ENCODE peak calls at places on chromosomes 16 and 17, in eight cellular contexts. K is colonic mucosa; A is OCI-LY7; H is stimulated activated naive CD4-positive, alpha-beta T cell treated with Interleukin-2 at 50 U/mL for 16 hours; O is NCI-H510A treated with DMSO at 0.1 percent for 48 hours; I is heart right ventricle; E is hepatocyte; F is anterior cingulate cortex. D is an unnamed sample.

GRCh38 chr17:9020824-9021157 is 519 bp upstream of the NTN1 start:
- DNase-seq in K (no peak), A (no peak), H (no peak), O (no peak), I (no peak), E (no peak), F (no peak), D (no peak)

GRCh38 chr16:27446721-27447120 is 44.7 kb downstream of the IL21R start:
- DNase-seq in K (no peak), A (no peak), H (peak; percentile 56), O (no peak), I (no peak), E (no peak), F (no peak), D (peak; percentile 47)

GRCh38 chr16:86567701-86568571 is 1.3 kb downstream of the FOXC2 start:
- DNase-seq in K (no peak), A (no peak), H (no peak), O (no peak), I (peak; percentile 51), E (peak; percentile 26), F (no peak), D (no peak)

GRCh38 chr16:83137326-83137770 is 510.6 kb downstream of the CDH13 start:
- DNase-seq in K (peak; percentile 27), A (peak; percentile 93), H (no peak), O (no peak), I (no peak), E (peak; percentile 36), F (no peak), D (peak; percentile 18)

GRCh38 chr17:40432864-40433528 is 10.3 kb upstream of the IGFBP4 start:
- DNase-seq in K (no peak), A (no peak), H (no peak), O (no peak), I (no peak), E (peak; percentile 60), F (no peak), D (peak; percentile 43)

GRCh38 chr16:756428-756827 is 4.1 kb upstream of the MSLN start:
- DNase-seq in K (no peak), A (no peak), H (no peak), O (no peak), I (no peak), E (no peak), F (no peak), D (no peak)

GRCh38 chr16:48308535-48308934 is 61.2 kb upstream of the ABCC11 start:
- DNase-seq in K (no peak), A (no peak), H (no peak), O (no peak), I (no peak), E (no peak), F (no peak), D (no peak)

GRCh38 chr17:83177611-83178532 is 98.5 kb downstream of the METRNL start:
- DNase-seq in K (peak; percentile 12), A (no peak), H (no peak), O (no peak), I (no peak), E (no peak), F (no peak), D (no peak)

GRCh38 chr16:25023541-25023940 is 8.4 kb upstream of the ARHGAP17 start:
- DNase-seq in K (no peak), A (no peak), H (no peak), O (no peak), I (no peak), E (no peak), F (no peak), D (no peak)

GRCh38 chr17:70011750-70012149 is 63.3 kb upstream of the KCNJ16 start:
- DNase-seq in K (no peak), A (no peak), H (no peak), O (no peak), I (no peak), E (no peak), F (no peak), D (no peak)

GRCh38 chr16:81445143-81445922 is 725 bp downstream of the CMIP start:
- DNase-seq in K (no peak), A (peak; percentile 67), H (peak; percentile 38), O (no peak), I (peak; percentile 44), E (peak; percentile 74), F (no peak), D (peak; percentile 50)

GRCh38 chr17:79949646-79950292 is 85.9 kb downstream of the TBC1D16 start:
- DNase-seq in K (no peak), A (no peak), H (no peak), O (no peak), I (no peak), E (peak; percentile 19), F (no peak), D (no peak)

GRCh38 chr16:30941600-30942420 is 7.1 kb upstream of the ORAI3 start:
- DNase-seq in K (peak; percentile 84), A (peak; percentile 74), H (peak; percentile 58), O (peak; percentile 74), I (peak; percentile 71), E (peak; percentile 89), F (no peak), D (peak; percentile 87)

GRCh38 chr17:83062011-83062817 is 17.2 kb upstream of the METRNL start:
- DNase-seq in K (no peak), A (no peak), H (no peak), O (no peak), I (no peak), E (no peak), F (no peak), D (no peak)

GRCh38 chr17:80992948-80993624 is 1.4 kb downstream of the CHMP6 start:
- DNase-seq in K (no peak), A (no peak), H (no peak), O (no peak), I (no peak), E (peak; percentile 4), F (no peak), D (no peak)

GRCh38 chr16:48547530-48547929 is 62.5 kb downstream of the N4BP1 start:
- DNase-seq in K (no peak), A (no peak), H (no peak), O (no peak), I (no peak), E (no peak), F (no peak), D (no peak)

GRCh38 chr16:75443301-75443700 is 10.0 kb upstream of the CFDP1 start:
- DNase-seq in K (no peak), A (no peak), H (no peak), O (no peak), I (no peak), E (no peak), F (no peak), D (no peak)

GRCh38 chr17:77109159-77110005 is 31.4 kb upstream of the SEC14L1 start:
- DNase-seq in K (no peak), A (peak; percentile 41), H (no peak), O (no peak), I (no peak), E (no peak), F (no peak), D (no peak)

GRCh38 chr17:83052241-83052564 is 27.2 kb upstream of the METRNL start:
- DNase-seq in K (no peak), A (no peak), H (no peak), O (no peak), I (no peak), E (no peak), F (no peak), D (no peak)

GRCh38 chr17:30278032-30278431 is 13.7 kb downstream of the BLMH start:
- DNase-seq in K (no peak), A (peak; percentile 43), H (no peak), O (peak; percentile 32), I (no peak), E (peak; percentile 46), F (no peak), D (no peak)

GRCh38 chr16:89449726-89450335 is 40.5 kb downstream of the ANKRD11 start:
- DNase-seq in K (no peak), A (peak; percentile 20), H (no peak), O (no peak), I (no peak), E (no peak), F (no peak), D (no peak)

GRCh38 chr16:4008116-4008515 is 108.1 kb downstream of the ADCY9 start:
- DNase-seq in K (no peak), A (no peak), H (no peak), O (no peak), I (no peak), E (no peak), F (no peak), D (no peak)

GRCh38 chr17:48505788-48506187 is 25.0 kb downstream of the HOXB1 start:
- DNase-seq in K (no peak), A (peak; percentile 37), H (peak; percentile 36), O (peak; percentile 87), I (no peak), E (peak; percentile 65), F (no peak), D (no peak)

GRCh38 chr17:1049446-1050225 is 52.7 kb downstream of the TIMM22 start:
- DNase-seq in K (no peak), A (no peak), H (no peak), O (no peak), I (peak; percentile 10), E (no peak), F (no peak), D (no peak)

GRCh38 chr16:84040823-84041391 is 1.7 kb downstream of the SLC38A8 start:
- DNase-seq in K (no peak), A (no peak), H (no peak), O (no peak), I (no peak), E (no peak), F (no peak), D (no peak)

GRCh38 chr16:11297492-11298142 is 16.5 kb upstream of the PRM1 start:
- DNase-seq in K (peak; percentile 66), A (peak; percentile 96), H (peak; percentile 57), O (peak; percentile 47), I (peak; percentile 76), E (peak; percentile 74), F (peak; percentile 58), D (peak; percentile 84)

GRCh38 chr16:70253291-70254094 is 1.8 kb upstream of the EXOSC6 start:
- DNase-seq in K (peak; percentile 46), A (peak; percentile 50), H (peak; percentile 13), O (peak; percentile 6), I (no peak), E (peak; percentile 56), F (no peak), D (peak; percentile 26)

GRCh38 chr17:68580236-68580903 is 20.8 kb downstream of the FAM20A start:
- DNase-seq in K (no peak), A (no peak), H (no peak), O (no peak), I (no peak), E (no peak), F (no peak), D (no peak)